ENCODE peak calls at places on chromosomes 2 and 18, in five cellular contexts. B is lower lobe of right lung, Y is stomach, W is OCI-LY7, G is SK-N-SH. V is an unnamed sample.

GRCh38 chr2:168910330-168910729 is 9.2 kb downstream of the G6PC2 start:
- DNase-seq in W (no peak), Y (no peak), B (no peak), G (no peak), V (no peak)

GRCh38 chr2:168920504-168921157 is 19.5 kb downstream of the G6PC2 start:
- DNase-seq in B (no peak), W (peak; percentile 49), G (peak; percentile 25), Y (no peak), V (peak; percentile 37)

GRCh38 chr2:85446296-85447221 is 28.0 kb downstream of the SH2D6 start:
- DNase-seq in Y (no peak), G (no peak), W (no peak), B (no peak), V (no peak)

GRCh38 chr2:17539596-17539992 is 902 bp upstream of the VSNL1 start:
- DNase-seq in W (no peak), B (no peak), G (peak; percentile 45), Y (no peak), V (no peak)

GRCh38 chr2:176677746-176678145 is 408.5 kb downstream of the MTX2 start:
- DNase-seq in G (no peak), B (no peak), W (no peak), Y (no peak), V (no peak)

GRCh38 chr2:146940016-146940685 is 904.7 kb upstream of the ACVR2A start:
- DNase-seq in Y (no peak), W (no peak), G (no peak), B (no peak), V (no peak)

GRCh38 chr2:106885326-106885725 is 641 bp downstream of the ST6GAL2 start:
- DNase-seq in G (peak; percentile 33), B (no peak), Y (no peak), W (no peak), V (no peak)

GRCh38 chr2:36362291-36362690 is 6.7 kb downstream of the CRIM1 start:
- DNase-seq in B (no peak), Y (no peak), W (no peak), G (no peak), V (no peak)

GRCh38 chr2:169072163-169072925 is 3.0 kb downstream of the DHRS9 start:
- DNase-seq in G (no peak), B (no peak), W (no peak), Y (no peak), V (no peak)

GRCh38 chr2:127516031-127516430 is 10.3 kb downstream of the IWS1 start:
- DNase-seq in Y (no peak), W (no peak), B (peak; percentile 86), G (no peak), V (no peak)

GRCh38 chr18:41532344-41533086 is 422.5 kb upstream of the PIK3C3 start:
- DNase-seq in G (no peak), W (no peak), B (no peak), Y (no peak), V (no peak)

GRCh38 chr18:32714571-32715148 is 58.2 kb downstream of the KLHL14 start:
- DNase-seq in G (peak; percentile 47), W (peak; percentile 75), Y (peak; percentile 36), B (no peak), V (peak; percentile 48)

GRCh38 chr2:100017633-100018032 is 124.8 kb downstream of the AFF3 start:
- DNase-seq in G (no peak), B (no peak), Y (no peak), W (peak; percentile 10), V (no peak)

GRCh38 chr2:105397025-105397722 is 1.7 kb downstream of the FHL2 start:
- DNase-seq in W (no peak), B (no peak), G (no peak), Y (no peak), V (no peak)

GRCh38 chr2:1995987-1996386 is 251.7 kb upstream of the PXDN start:
- DNase-seq in B (no peak), Y (no peak), W (no peak), G (no peak), V (no peak)

GRCh38 chr2:229688141-229688540 is 26.2 kb downstream of the DNER start:
- DNase-seq in W (no peak), Y (no peak), B (no peak), G (no peak), V (no peak)

GRCh38 chr2:222452422-222452950 is 28.1 kb downstream of the SGPP2 start:
- DNase-seq in G (no peak), W (no peak), B (no peak), Y (no peak), V (no peak)

GRCh38 chr2:149537098-149537726 is 50.4 kb downstream of the MMADHC start:
- DNase-seq in Y (no peak), B (no peak), W (no peak), G (no peak), V (no peak)

GRCh38 chr2:74146929-74147728 is 583 bp downstream of the BOLA3 start:
- DNase-seq in W (peak; percentile 73), B (no peak), Y (no peak), G (no peak), V (peak; percentile 30)

GRCh38 chr2:36492216-36492945 is 105.6 kb downstream of the FEZ2 start:
- DNase-seq in G (no peak), B (no peak), Y (no peak), W (no peak), V (no peak)

DNA sequence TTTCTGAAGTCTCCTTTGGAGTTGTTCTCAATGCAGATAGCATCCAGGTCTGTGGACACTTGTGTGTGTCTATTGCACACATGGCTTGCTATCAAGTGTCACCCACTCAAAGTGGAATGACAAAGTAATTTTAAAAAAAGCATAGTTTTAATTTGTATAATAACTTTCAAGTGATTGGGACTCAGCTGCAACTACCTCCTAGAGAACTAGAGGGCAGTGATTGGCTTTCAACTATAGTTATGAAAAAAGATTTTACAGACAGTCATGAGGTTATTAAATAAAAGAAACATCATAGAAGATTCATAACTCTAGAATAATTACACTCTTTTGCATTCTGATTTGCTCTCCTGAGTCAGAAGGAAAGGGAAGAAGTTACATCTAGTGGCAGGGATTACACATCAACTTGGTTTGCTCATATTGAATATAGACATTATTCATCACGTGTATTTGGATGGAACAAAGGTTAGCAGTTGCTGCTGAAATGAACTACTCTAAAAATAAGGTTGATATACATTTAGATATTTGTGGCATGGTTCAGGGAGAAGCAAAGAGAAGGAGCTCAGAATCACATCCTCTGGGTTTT is 4.7 kb downstream of the GPR39 start:
- DNase-seq in Y (no peak), B (no peak), G (no peak), W (no peak), V (no peak)
- TF ChIP-seq CTCF in Y (no peak), B (no peak), G (peak; percentile 37), W (peak; percentile 24), V (no peak)

GRCh38 chr2:30115981-30116285 is 30.9 kb upstream of the YPEL5 start:
- DNase-seq in B (no peak), G (no peak), Y (no peak), W (no peak), V (no peak)
- TF ChIP-seq CTCF in B (peak; percentile 17), G (no peak), Y (no peak), W (peak; percentile 50), V (no peak)

DNA sequence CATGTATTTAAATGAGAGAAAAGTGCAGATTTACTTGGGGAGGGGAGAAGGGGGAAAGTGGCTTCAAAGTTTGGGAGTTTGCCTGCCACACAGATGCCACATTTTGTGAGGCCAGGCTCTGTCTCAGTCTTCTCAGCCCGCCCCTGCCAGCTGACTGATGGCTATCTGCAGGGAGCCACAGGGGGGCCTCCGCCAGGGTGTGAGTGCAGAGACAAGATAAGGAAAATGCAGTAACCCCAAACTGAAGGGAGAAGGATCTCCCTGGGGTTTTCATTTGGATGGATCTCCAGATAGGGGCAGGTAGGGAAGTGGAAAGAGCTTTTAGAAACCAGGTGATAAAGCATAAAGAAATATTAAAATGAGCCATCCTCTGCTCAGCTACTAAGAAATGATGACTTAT is 128.8 kb downstream of the ZNF521 start:
- DNase-seq in W (no peak), G (peak; percentile 20), B (no peak), Y (no peak), V (no peak)
- TF ChIP-seq CTCF in W (no peak), G (no peak), B (no peak), Y (no peak), V (no peak)

GRCh38 chr18:49055787-49056186 is 105.0 kb upstream of the SMAD7 start:
- DNase-seq in B (peak; percentile 77), G (no peak), W (peak; percentile 68), Y (peak; percentile 47), V (peak; percentile 57)

GRCh38 chr18:49061906-49062831 is 111.4 kb upstream of the SMAD7 start:
- DNase-seq in W (no peak), G (peak; percentile 65), B (no peak), Y (no peak), V (no peak)

GRCh38 chr18:49061239-49061905 is 110.6 kb upstream of the SMAD7 start:
- DNase-seq in Y (no peak), G (peak; percentile 35), B (no peak), W (no peak), V (no peak)

GRCh38 chr18:49062832-49063226 is 112.1 kb upstream of the SMAD7 start:
- DNase-seq in W (no peak), Y (no peak), B (no peak), G (no peak), V (no peak)

GRCh38 chr18:49059028-49059670 is 108.4 kb upstream of the SMAD7 start:
- DNase-seq in G (no peak), B (no peak), Y (no peak), W (peak; percentile 94), V (no peak)
- TF ChIP-seq CTCF in G (peak; percentile 36), B (peak; percentile 23), Y (no peak), W (peak; percentile 78), V (peak; percentile 20)